ENCODE peak calls at places on chromosomes 5 and 9, in five cellular contexts. F is IMR-90, I is esophagus muscularis mucosa, Z is fibroblast of mammary gland, L is PC-9. T is an unnamed sample.

GRCh38 chr5:84383816-84384603 is 670 bp downstream of the EDIL3 start:
- DNase-seq in I (no peak), F (peak), Z (peak), L (peak), T (no peak)

GRCh38 chr9:109476781-109477268 is 21.3 kb downstream of the PTPN3 start:
- DNase-seq in I (no peak), L (no peak), F (no peak), Z (no peak), T (no peak)

GRCh38 chr5:96209829-96210228 is 223.2 kb downstream of the PCSK1 start:
- DNase-seq in L (no peak), I (no peak), F (peak), Z (peak), T (no peak)

GRCh38 chr9:2928386-2928785 is 84.5 kb upstream of the PUM3 start:
- DNase-seq in F (no peak), Z (no peak), I (no peak), L (no peak), T (no peak)

GRCh38 chr5:95446009-95446408 is 54.8 kb downstream of the FAM81B start:
- DNase-seq in F (peak), I (no peak), L (peak), Z (peak), T (peak)

GRCh38 chr5:2371419-2371710 is 380.1 kb downstream of the IRX2 start:
- DNase-seq in L (no peak), Z (no peak), I (peak), F (no peak), T (no peak)

GRCh38 chr5:173885481-173886010 is 2.6 kb upstream of the CPEB4 start:
- DNase-seq in F (no peak), L (peak), I (no peak), Z (no peak), T (no peak)

GRCh38 chr9:5622019-5622418 is 6.9 kb upstream of the RIC1 start:
- DNase-seq in F (peak), L (peak), I (no peak), Z (peak), T (peak)

GRCh38 chr5:75601996-75602395 is 9.3 kb upstream of the ANKDD1B start:
- DNase-seq in L (peak), Z (peak), F (peak), I (no peak), T (no peak)

GRCh38 chr5:107812570-107813141 is 141.9 kb upstream of the EFNA5 start:
- DNase-seq in L (no peak), F (peak), I (no peak), Z (peak), T (peak)

GRCh38 chr5:68141494-68141893 is 74.1 kb upstream of the PIK3R1 start:
- DNase-seq in Z (peak), I (no peak), L (no peak), F (peak), T (no peak)

GRCh38 chr5:131814990-131815389 is 18.2 kb upstream of the FNIP1 start:
- DNase-seq in I (no peak), Z (peak), F (peak), L (peak), T (peak)

GRCh38 chr5:30572279-30572678 is 621.2 kb upstream of the CDH6 start:
- DNase-seq in I (no peak), F (no peak), L (no peak), Z (no peak), T (no peak)

GRCh38 chr5:137342764-137343163 is 156.4 kb downstream of the SPOCK1 start:
- DNase-seq in F (no peak), Z (no peak), L (peak), I (no peak), T (no peak)

GRCh38 chr9:84969736-84970135 is 300.2 kb downstream of the NTRK2 start:
- DNase-seq in I (no peak), L (no peak), Z (no peak), F (no peak), T (no peak)

GRCh38 chr5:760363-761205 is 23.9 kb downstream of the ZDHHC11B start:
- DNase-seq in Z (no peak), L (no peak), I (no peak), F (no peak), T (no peak)

GRCh38 chr5:66818935-66819328 is 222.7 kb downstream of the MAST4 start:
- DNase-seq in Z (no peak), F (no peak), L (no peak), I (no peak), T (no peak)

DNA sequence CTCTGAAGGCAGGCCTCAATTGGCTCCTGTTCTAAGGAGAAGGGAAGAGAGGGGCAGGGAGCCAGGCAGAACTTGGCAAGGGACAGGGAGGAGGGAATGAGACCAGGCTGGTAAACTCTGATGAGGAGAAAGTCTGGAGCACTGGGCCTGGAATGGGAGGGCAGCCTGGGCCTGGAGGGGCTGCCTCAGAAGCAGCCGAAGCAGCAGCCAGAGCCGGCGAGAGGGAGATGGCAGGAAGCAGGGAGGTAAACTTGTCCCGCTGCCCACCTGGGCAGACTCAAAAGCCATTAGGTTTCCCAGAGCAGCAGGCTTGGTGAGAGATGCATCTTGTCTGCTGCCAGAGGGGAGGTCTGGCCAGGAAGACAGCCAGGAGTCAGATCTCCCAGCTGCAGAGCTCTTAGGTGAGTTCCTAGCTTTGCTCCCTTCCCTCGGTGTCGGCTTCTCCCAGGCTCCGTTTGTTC is 37.0 kb upstream of the CRB2 start:
- DNase-seq in Z (no peak), F (no peak), L (no peak), I (no peak), T (no peak)
- H3K4me3 ChIP-seq in Z (no peak), F (no peak), L (no peak), I (no peak), T (no peak)

GRCh38 chr9:95189230-95190098 is 128.0 kb downstream of the FANCC start:
- DNase-seq in Z (peak), L (no peak), I (no peak), F (peak), T (peak)
- H3K4me3 ChIP-seq in Z (no peak), L (no peak), I (peak), F (peak), T (peak)

GRCh38 chr9:9901624-9902023 is 711.2 kb downstream of the PTPRD start:
- DNase-seq in F (no peak), Z (no peak), I (no peak), L (no peak), T (no peak)
- H3K4me3 ChIP-seq in F (no peak), Z (no peak), I (no peak), L (no peak), T (no peak)

GRCh38 chr5:26921439-26921838 is 116.9 kb downstream of the CDH9 start:
- DNase-seq in I (no peak), Z (no peak), L (no peak), F (no peak), T (no peak)
- H3K4me3 ChIP-seq in I (no peak), Z (no peak), L (no peak), F (no peak), T (no peak)

DNA sequence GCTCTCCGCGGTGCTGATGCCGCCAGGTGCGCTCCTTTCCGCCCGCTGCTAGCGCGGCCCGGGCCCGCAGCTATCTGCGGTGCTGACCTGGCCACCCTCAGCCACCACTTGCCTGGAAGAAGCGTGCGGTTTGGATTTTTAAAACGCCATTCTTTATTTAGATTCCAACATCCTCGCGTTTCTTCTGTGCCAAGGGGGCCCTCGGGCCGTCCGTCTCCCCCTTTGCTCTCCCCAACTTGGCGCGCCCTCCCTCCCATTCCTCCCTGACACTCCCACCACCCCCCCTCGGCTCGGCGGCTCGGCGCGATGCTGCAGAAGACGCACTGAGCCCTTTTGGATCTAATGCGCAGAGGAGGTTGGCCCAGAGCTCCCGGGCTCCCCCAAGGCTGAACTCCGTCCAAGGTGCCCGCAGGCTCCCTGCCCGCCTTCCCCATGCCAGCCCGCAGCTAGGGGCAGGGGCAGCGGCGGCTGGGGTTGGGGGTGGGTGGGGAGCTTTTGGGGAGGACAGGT is at the start of gene BARHL1:
- DNase-seq in F (no peak), L (no peak), I (no peak), Z (no peak), T (no peak)
- H3K4me3 ChIP-seq in F (peak), L (no peak), I (peak), Z (no peak), T (peak)